ENCODE peak calls at places on chromosome 2, in seven cellular contexts. X is mesothelial cell of epicardium, S is T-helper 1 cell, N is kidney glomerular epithelial cell, F is NCI-H748 treated with DMSO at 0.1 percent for 48 hours, I is OCI-LY7, K is fibroblast of villous mesenchyme. Q is an unnamed sample.

GRCh38 chr2:161171595-161171929 is 11.3 kb downstream of the TANK start:
- DNase-seq in F (no peak), K (peak; percentile 47), X (no peak), I (no peak), S (no peak), N (no peak), Q (no peak)

GRCh38 chr2:136188086-136188485 is 70.1 kb upstream of the CXCR4 start:
- DNase-seq in X (no peak), S (no peak), K (no peak), N (no peak), I (no peak), F (no peak), Q (no peak)

GRCh38 chr2:30026091-30027055 is 105.0 kb upstream of the ALK start:
- DNase-seq in K (peak; percentile 36), N (no peak), X (peak; percentile 54), F (no peak), S (no peak), I (peak; percentile 20), Q (peak; percentile 56)

GRCh38 chr2:60885683-60886082 is 4.3 kb downstream of the REL start:
- DNase-seq in F (no peak), K (no peak), I (no peak), X (no peak), S (no peak), N (no peak), Q (no peak)

GRCh38 chr2:191710411-191710900 is 32.5 kb downstream of the NABP1 start:
- DNase-seq in K (peak; percentile 50), X (no peak), S (no peak), F (no peak), I (no peak), N (no peak), Q (no peak)

GRCh38 chr2:96325038-96325883 is at the start of gene ITPRIPL1:
- DNase-seq in S (no peak), K (no peak), F (no peak), X (no peak), I (peak; percentile 36), N (no peak), Q (no peak)

GRCh38 chr2:54528311-54528945 is 72.3 kb downstream of the SPTBN1 start:
- DNase-seq in F (no peak), S (no peak), X (no peak), N (peak; percentile 36), K (no peak), I (no peak), Q (no peak)

GRCh38 chr2:196821195-196821594 is 12.0 kb upstream of the C2orf66 start:
- DNase-seq in I (no peak), N (no peak), X (no peak), K (peak; percentile 26), S (no peak), F (no peak), Q (no peak)

GRCh38 chr2:73821227-73821626 is 7.5 kb upstream of the STAMBP start:
- DNase-seq in N (no peak), I (no peak), F (no peak), S (no peak), X (no peak), K (no peak), Q (no peak)

GRCh38 chr2:196670342-196670741 is 30.8 kb downstream of the CCDC150 start:
- DNase-seq in I (no peak), N (no peak), S (no peak), F (no peak), X (no peak), K (no peak), Q (no peak)

GRCh38 chr2:213220967-213221603 is 63.2 kb upstream of the SPAG16 start:
- DNase-seq in F (no peak), N (no peak), X (no peak), S (no peak), K (no peak), I (peak; percentile 45), Q (no peak)

GRCh38 chr2:112023707-112024106 is 31.4 kb upstream of the TMEM87B start:
- DNase-seq in N (no peak), S (no peak), F (no peak), I (no peak), K (no peak), X (no peak), Q (no peak)

GRCh38 chr2:237258146-237258545 is 155.8 kb downstream of the COL6A3 start:
- DNase-seq in X (no peak), K (no peak), F (no peak), I (no peak), S (no peak), N (no peak), Q (no peak)

GRCh38 chr2:230410861-230411464 is 5.0 kb upstream of the SP100 start:
- DNase-seq in F (no peak), K (no peak), N (no peak), X (no peak), I (no peak), S (no peak), Q (peak; percentile 60)

GRCh38 chr2:175853110-175853509 is 149.0 kb downstream of the LNPK start:
- DNase-seq in N (no peak), K (no peak), F (peak; percentile 52), I (no peak), S (no peak), X (no peak), Q (no peak)

GRCh38 chr2:84048964-84049363 is 410.1 kb downstream of the SUCLG1 start:
- DNase-seq in K (no peak), X (no peak), I (no peak), F (no peak), S (no peak), N (no peak), Q (no peak)

GRCh38 chr2:206989306-206989705 is 50.0 kb downstream of the CPO start:
- DNase-seq in K (no peak), F (no peak), S (no peak), N (no peak), X (no peak), I (peak; percentile 30), Q (peak; percentile 29)

GRCh38 chr2:214410128-214410775 is 602 bp upstream of the VWC2L start:
- DNase-seq in F (peak; percentile 70), S (no peak), K (no peak), N (no peak), X (no peak), I (no peak), Q (peak; percentile 68)